ENCODE peak calls at places on chromosomes 13 and 19, in six cellular contexts. Y, K, J, Q, E and N are unnamed samples.

GRCh38 chr19:49119411-49120324 is at the start of gene PPFIA3:
- DNase-seq in Y (peak), K (peak), J (no peak), Q (peak), E (peak), N (no peak)

GRCh38 chr19:33247441-33247819 is 21.8 kb upstream of the SLC7A10 start:
- DNase-seq in Y (no peak), K (no peak), J (no peak), Q (no peak), E (no peak), N (no peak)

GRCh38 chr19:22610121-22610520 is 24.0 kb upstream of the ZNF492 start:
- DNase-seq in Y (no peak), K (no peak), J (no peak), Q (no peak), E (no peak), N (no peak)

GRCh38 chr13:74891610-74892009 is 590.4 kb downstream of the TBC1D4 start:
- DNase-seq in Y (no peak), K (no peak), J (no peak), Q (no peak), E (no peak), N (no peak)

GRCh38 chr19:4267101-4267900 is 11.8 kb upstream of the SHD start:
- DNase-seq in Y (peak), K (peak), J (peak), Q (peak), E (peak), N (peak)

GRCh38 chr13:52845766-52846566 is 2.5 kb downstream of the PCDH8 start:
- DNase-seq in Y (peak), K (no peak), J (peak), Q (peak), E (peak), N (no peak)

GRCh38 chr13:35839746-35840273 is 291.4 kb downstream of the DCLK1 start:
- DNase-seq in Y (no peak), K (no peak), J (no peak), Q (no peak), E (no peak), N (no peak)

GRCh38 chr13:60538566-60538965 is 141.5 kb downstream of the TDRD3 start:
- DNase-seq in Y (no peak), K (no peak), J (no peak), Q (no peak), E (no peak), N (no peak)

GRCh38 chr13:112032186-112032835 is 34.6 kb upstream of the SOX1 start:
- DNase-seq in Y (no peak), K (peak), J (no peak), Q (no peak), E (no peak), N (no peak)

GRCh38 chr13:80297094-80297493 is 43.8 kb downstream of the SPRY2 start:
- DNase-seq in Y (no peak), K (no peak), J (no peak), Q (no peak), E (no peak), N (no peak)

GRCh38 chr13:89695343-89696257 is 1651.9 kb upstream of the MIR17HG start:
- DNase-seq in Y (peak), K (no peak), J (no peak), Q (peak), E (peak), N (no peak)

GRCh38 chr19:2302319-2303208 is 5.4 kb downstream of the LINGO3 start:
- DNase-seq in Y (peak), K (no peak), J (no peak), Q (no peak), E (no peak), N (no peak)

GRCh38 chr13:44163108-44163507 is 210.5 kb upstream of the SERP2 start:
- DNase-seq in Y (no peak), K (no peak), J (no peak), Q (no peak), E (no peak), N (no peak)

GRCh38 chr13:70170689-70171088 is 62.4 kb upstream of the KLHL1 start:
- DNase-seq in Y (no peak), K (no peak), J (no peak), Q (no peak), E (no peak), N (no peak)

GRCh38 chr19:47272448-47273312 is 2.0 kb upstream of the INAFM1 start:
- DNase-seq in Y (no peak), K (no peak), J (no peak), Q (no peak), E (no peak), N (no peak)